ENCODE peak calls at places on chromosomes 5 and 9, in ten cellular contexts. Z is left ventricle myocardium inferior; N is SW480; T is AG08395; I is cardiac muscle cell; B is HEK293T; R is suprapubic skin; Y is GM18507; S is naive thymus-derived CD8-positive, alpha-beta T cell; X is head of caudate nucleus. D is an unnamed sample.

GRCh38 chr5:127875235-127876021 is 172.2 kb downstream of the CCDC192 start:
- DNase-seq in Z (peak), N (peak), T (peak), I (peak), B (peak), R (no peak), Y (peak), S (no peak), X (peak), D (peak)

GRCh38 chr5:142811840-142812557 is 41.8 kb downstream of the ARHGAP26 start:
- DNase-seq in Z (no peak), N (no peak), T (no peak), I (no peak), B (no peak), R (no peak), Y (no peak), S (no peak), X (no peak), D (no peak)

GRCh38 chr5:170636206-170636605 is 132.4 kb downstream of the KCNIP1 start:
- DNase-seq in Z (no peak), N (no peak), T (no peak), I (no peak), B (no peak), R (no peak), Y (no peak), S (no peak), X (no peak), D (no peak)

GRCh38 chr5:94422819-94423218 is 195.6 kb downstream of the KIAA0825 start:
- DNase-seq in Z (no peak), N (peak), T (no peak), I (peak), B (no peak), R (no peak), Y (no peak), S (no peak), X (no peak), D (no peak)

GRCh38 chr9:124567362-124567761 is 60.2 kb upstream of the NR5A1 start:
- DNase-seq in Z (no peak), N (peak), T (no peak), I (no peak), B (no peak), R (no peak), Y (no peak), S (no peak), X (no peak), D (no peak)

GRCh38 chr5:125137535-125137934 is 391.1 kb upstream of the ZNF608 start:
- DNase-seq in Z (no peak), N (no peak), T (no peak), I (no peak), B (no peak), R (no peak), Y (no peak), S (no peak), X (no peak), D (no peak)

GRCh38 chr9:113632776-113633590 is 169.5 kb downstream of the RGS3 start:
- DNase-seq in Z (no peak), N (no peak), T (peak), I (peak), B (no peak), R (peak), Y (no peak), S (no peak), X (no peak), D (no peak)

GRCh38 chr5:110088676-110089436 is 399.1 kb downstream of the MAN2A1 start:
- DNase-seq in Z (no peak), N (no peak), T (no peak), I (no peak), B (no peak), R (no peak), Y (no peak), S (no peak), X (no peak), D (no peak)

GRCh38 chr5:158979290-158979689 is 120.4 kb downstream of the EBF1 start:
- DNase-seq in Z (no peak), N (no peak), T (no peak), I (no peak), B (no peak), R (no peak), Y (no peak), S (no peak), X (no peak), D (no peak)

GRCh38 chr5:37900692-37901091 is 60.9 kb upstream of the GDNF start:
- DNase-seq in Z (peak), N (peak), T (peak), I (peak), B (peak), R (no peak), Y (no peak), S (no peak), X (peak), D (no peak)

GRCh38 chr9:89139450-89139849 is 39.2 kb downstream of the SHC3 start:
- DNase-seq in Z (no peak), N (no peak), T (no peak), I (peak), B (no peak), R (no peak), Y (no peak), S (no peak), X (no peak), D (no peak)

GRCh38 chr5:139605887-139606286 is 42.3 kb upstream of the CXXC5 start:
- DNase-seq in Z (no peak), N (no peak), T (no peak), I (no peak), B (no peak), R (no peak), Y (no peak), S (no peak), X (no peak), D (no peak)

D was measured in hippocampal formation.